ENCODE peak calls at places on chromosomes 12 and 14, in four cellular contexts. One of them, this sample, is unnamed.

GRCh38 chr14:102993523-102993922 is 63.8 kb downstream of the CDC42BPB start:
- DNase-seq in stomach: no peak
- DNase-seq in suprapubic skin: no peak
- DNase-seq in HCT116: peak; percentile 57
- DNase-seq in this sample: no peak

GRCh38 chr14:81535399-81536124 is 1.9 kb upstream of the SEL1L start:
- DNase-seq in suprapubic skin: no peak
- DNase-seq in HCT116: no peak
- DNase-seq in stomach: no peak
- DNase-seq in this sample: no peak

GRCh38 chr12:84497819-84498218 is 414.8 kb downstream of the SLC6A15 start:
- DNase-seq in HCT116: peak; percentile 16
- DNase-seq in stomach: no peak
- DNase-seq in suprapubic skin: no peak
- DNase-seq in this sample: no peak

GRCh38 chr12:132329739-132330548 is 555 bp upstream of the GALNT9 start:
- DNase-seq in HCT116: no peak
- DNase-seq in stomach: no peak
- DNase-seq in suprapubic skin: no peak
- DNase-seq in this sample: no peak

GRCh38 chr14:53273671-53274072 is 120.5 kb upstream of the DDHD1 start:
- DNase-seq in suprapubic skin: no peak
- DNase-seq in stomach: no peak
- DNase-seq in HCT116: no peak
- DNase-seq in this sample: no peak

GRCh38 chr12:67155863-67156262 is 113.3 kb upstream of the CAND1 start:
- DNase-seq in stomach: no peak
- DNase-seq in suprapubic skin: no peak
- DNase-seq in HCT116: no peak
- DNase-seq in this sample: no peak

GRCh38 chr12:29343022-29343799 is 37.8 kb downstream of the ERGIC2 start:
- DNase-seq in suprapubic skin: no peak
- DNase-seq in HCT116: no peak
- DNase-seq in stomach: no peak
- DNase-seq in this sample: no peak

GRCh38 chr12:131075611-131076010 is 121.9 kb downstream of the ADGRD1 start:
- DNase-seq in suprapubic skin: no peak
- DNase-seq in HCT116: no peak
- DNase-seq in stomach: peak; percentile 7
- DNase-seq in this sample: no peak

GRCh38 chr14:102452302-102452701 is 57.3 kb downstream of the ANKRD9 start:
- DNase-seq in suprapubic skin: peak; percentile 43
- DNase-seq in stomach: no peak
- DNase-seq in HCT116: no peak
- DNase-seq in this sample: no peak

GRCh38 chr12:47977772-47978597 is 14.6 kb downstream of the TMEM106C start:
- DNase-seq in stomach: no peak
- DNase-seq in HCT116: no peak
- DNase-seq in suprapubic skin: no peak
- DNase-seq in this sample: peak; percentile 33

GRCh38 chr12:95262808-95263207 is 45.2 kb downstream of the VEZT start:
- DNase-seq in stomach: no peak
- DNase-seq in suprapubic skin: peak; percentile 63
- DNase-seq in HCT116: no peak
- DNase-seq in this sample: no peak

GRCh38 chr14:23544511-23545447 is 6.8 kb downstream of the ZFHX2 start:
- DNase-seq in suprapubic skin: no peak
- DNase-seq in stomach: no peak
- DNase-seq in HCT116: no peak
- DNase-seq in this sample: no peak

GRCh38 chr12:57461326-57461903 is 1.8 kb downstream of the GLI1 start:
- DNase-seq in suprapubic skin: peak; percentile 85
- DNase-seq in HCT116: no peak
- DNase-seq in stomach: peak; percentile 46
- DNase-seq in this sample: no peak

GRCh38 chr14:23300687-23301223 is 1.9 kb downstream of the PPP1R3E start:
- DNase-seq in HCT116: no peak
- DNase-seq in stomach: no peak
- DNase-seq in suprapubic skin: peak; percentile 81
- DNase-seq in this sample: no peak

GRCh38 chr12:54215990-54216579 is 27.3 kb upstream of the SMUG1 start:
- DNase-seq in stomach: no peak
- DNase-seq in HCT116: no peak
- DNase-seq in suprapubic skin: no peak
- DNase-seq in this sample: no peak

GRCh38 chr12:123401753-123402683 is 18.1 kb downstream of the KMT5A start:
- DNase-seq in stomach: no peak
- DNase-seq in suprapubic skin: no peak
- DNase-seq in HCT116: no peak
- DNase-seq in this sample: no peak

GRCh38 chr12:116143883-116144266 is 133.6 kb downstream of the MED13L start:
- DNase-seq in stomach: no peak
- DNase-seq in HCT116: no peak
- DNase-seq in suprapubic skin: no peak
- DNase-seq in this sample: no peak

GRCh38 chr12:84842406-84843013 is 70.1 kb downstream of the SLC6A15 start:
- DNase-seq in HCT116: peak; percentile 28
- DNase-seq in suprapubic skin: no peak
- DNase-seq in stomach: no peak
- DNase-seq in this sample: no peak

GRCh38 chr14:21205678-21206581 is 50.1 kb upstream of the OR5AU1 start:
- DNase-seq in suprapubic skin: no peak
- DNase-seq in stomach: no peak
- DNase-seq in HCT116: no peak
- DNase-seq in this sample: no peak
- TF ChIP-seq POLR2A in suprapubic skin: no peak
- TF ChIP-seq POLR2A in stomach: no peak
- TF ChIP-seq POLR2A in HCT116: no peak
- TF ChIP-seq POLR2A in this sample: no peak

DNA sequence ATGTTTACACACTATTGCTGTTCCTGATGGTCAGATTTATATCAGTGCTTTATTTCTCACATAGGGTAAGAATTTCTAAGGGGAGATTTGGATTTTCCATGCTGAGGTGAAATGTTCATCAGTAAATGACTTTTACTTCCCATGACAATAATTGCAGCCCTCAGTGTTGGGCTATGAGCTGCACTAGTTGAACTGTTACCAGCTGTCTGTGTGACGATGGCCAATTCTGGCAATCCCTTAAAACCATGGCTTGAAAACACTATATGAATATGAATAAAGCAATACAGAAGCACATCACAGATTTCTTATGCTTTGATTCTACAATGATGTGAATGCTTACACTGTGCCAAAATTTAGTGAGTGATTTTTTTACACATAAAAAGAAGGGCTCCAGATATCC is 52.3 kb downstream of the SLC38A4 start:
- DNase-seq in suprapubic skin: no peak
- DNase-seq in stomach: no peak
- DNase-seq in HCT116: no peak
- DNase-seq in this sample: no peak
- TF ChIP-seq POLR2AphosphoS5 in suprapubic skin: no peak
- TF ChIP-seq POLR2AphosphoS5 in stomach: no peak
- TF ChIP-seq POLR2AphosphoS5 in HCT116: no peak
- TF ChIP-seq POLR2AphosphoS5 in this sample: no peak

DNA sequence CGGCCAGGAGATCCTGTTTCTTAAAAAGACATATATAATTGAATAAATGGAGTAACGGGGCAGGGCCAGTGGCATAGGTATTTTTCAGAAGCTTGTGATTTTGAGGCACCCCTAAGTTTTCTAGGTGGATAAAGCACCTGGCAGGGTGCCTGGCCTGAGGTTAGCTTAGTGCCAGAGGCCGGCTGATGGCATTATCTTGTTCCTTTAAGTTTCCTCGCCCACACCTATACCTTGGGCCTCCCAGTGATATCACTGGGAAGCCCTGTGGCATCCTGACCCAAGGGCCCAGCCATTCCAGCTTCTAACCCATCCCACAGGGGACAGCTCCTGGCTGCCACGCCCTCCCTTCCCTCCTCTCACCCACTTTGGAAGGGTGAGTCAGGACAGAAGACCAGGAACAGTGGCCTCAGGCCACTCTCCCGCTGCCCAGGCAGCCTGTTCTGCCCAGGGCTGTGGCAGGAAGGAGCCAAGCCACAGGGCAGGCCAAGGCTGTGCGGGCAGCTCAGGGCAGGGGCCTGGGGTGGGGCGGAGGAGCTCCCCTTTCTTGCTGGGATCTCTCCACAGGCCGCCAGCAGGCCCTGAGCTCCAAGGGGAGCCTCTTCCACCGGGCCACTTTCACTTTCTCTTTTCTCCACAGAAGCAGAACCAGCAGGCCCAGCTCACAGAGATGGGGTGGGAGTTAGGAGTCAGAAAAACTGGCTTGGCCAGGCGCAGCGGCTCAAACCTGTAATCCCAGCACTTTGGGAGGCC is 75.1 kb downstream of the IRF2BPL start:
- DNase-seq in stomach: peak; percentile 83
- DNase-seq in HCT116: peak; percentile 81
- DNase-seq in suprapubic skin: no peak
- DNase-seq in this sample: no peak
- TF ChIP-seq POLR2A in stomach: no peak
- TF ChIP-seq POLR2A in HCT116: peak; percentile 50
- TF ChIP-seq POLR2A in suprapubic skin: no peak
- TF ChIP-seq POLR2A in this sample: no peak

DNA sequence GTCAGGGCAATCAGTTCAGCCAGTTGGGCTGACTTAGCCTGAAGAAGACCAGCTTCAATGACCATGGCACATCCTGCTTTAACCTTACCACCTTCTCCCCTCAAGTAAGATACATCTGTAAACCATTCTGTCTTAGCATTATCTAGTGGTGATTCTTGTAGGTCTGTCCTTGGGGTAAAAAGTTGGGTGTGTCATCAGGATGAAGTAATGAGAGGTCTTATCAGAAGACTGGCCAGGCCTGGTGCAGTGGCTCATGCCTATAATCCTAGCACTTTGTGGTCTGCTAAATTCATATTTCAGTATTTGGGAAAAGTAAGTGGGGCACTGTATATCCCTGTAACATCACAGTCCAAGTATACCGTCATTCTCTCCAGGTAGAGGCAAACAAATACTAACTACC is 19.1 kb downstream of the SINHCAF start:
- DNase-seq in suprapubic skin: no peak
- DNase-seq in stomach: no peak
- DNase-seq in HCT116: no peak
- DNase-seq in this sample: no peak
- TF ChIP-seq POLR2AphosphoS5 in suprapubic skin: no peak
- TF ChIP-seq POLR2AphosphoS5 in stomach: no peak
- TF ChIP-seq POLR2AphosphoS5 in HCT116: no peak
- TF ChIP-seq POLR2AphosphoS5 in this sample: no peak

This sample was measured in GM12892.